ENCODE peak calls at places on chromosomes 1 and 21, in six cellular contexts. C is RWPE1, P is kidney, A is occipital lobe, E is activated gamma-delta T cell treated with Interleukin-2 at 50 U/mL for 16 hours, H is PC-9. G is an unnamed sample.

GRCh38 chr1:111399792-111400610 is 27.5 kb downstream of the OVGP1 start:
- DNase-seq in A (no peak), H (peak; percentile 46), C (peak; percentile 60), E (peak; percentile 41), P (no peak), G (peak; percentile 63)

GRCh38 chr1:160125761-160126160 is 10.2 kb downstream of the ATP1A2 start:
- DNase-seq in E (no peak), C (no peak), P (peak; percentile 2), H (no peak), A (no peak), G (no peak)

GRCh38 chr1:54710841-54711240 is 4.8 kb upstream of the TTC4 start:
- DNase-seq in P (no peak), A (no peak), C (no peak), E (no peak), H (no peak), G (no peak)

GRCh38 chr1:1440941-1441888 is 5.7 kb downstream of the VWA1 start:
- DNase-seq in A (no peak), P (peak; percentile 82), C (peak; percentile 67), H (no peak), E (peak; percentile 52), G (peak; percentile 58)

GRCh38 chr1:73160759-73161158 is 878.4 kb upstream of the NEGR1 start:
- DNase-seq in P (no peak), C (no peak), E (no peak), A (no peak), H (no peak), G (no peak)

GRCh38 chr1:67973061-67973460 is 77.4 kb downstream of the DIRAS3 start:
- DNase-seq in E (no peak), A (no peak), H (no peak), P (no peak), C (no peak), G (no peak)

GRCh38 chr21:44817914-44818635 is at the start of gene SUMO3:
- DNase-seq in H (no peak), P (peak; percentile 95), E (peak; percentile 81), A (peak; percentile 79), C (peak; percentile 87), G (peak; percentile 86)

GRCh38 chr21:32916522-32917099 is 109.1 kb upstream of the OLIG2 start:
- DNase-seq in H (no peak), P (no peak), E (no peak), A (no peak), C (no peak), G (no peak)

GRCh38 chr1:25831569-25832196 is 11.9 kb downstream of the MTFR1L start:
- DNase-seq in H (no peak), P (no peak), A (no peak), E (no peak), C (no peak), G (no peak)

GRCh38 chr1:206002160-206002559 is 1.0 kb downstream of the RAB7B start:
- DNase-seq in C (peak; percentile 90), E (no peak), A (no peak), P (no peak), H (no peak), G (no peak)

GRCh38 chr1:6909857-6910256 is 124.6 kb downstream of the CAMTA1 start:
- DNase-seq in H (no peak), P (no peak), C (no peak), E (no peak), A (no peak), G (no peak)

GRCh38 chr1:53278294-53278693 is 40.0 kb upstream of the MAGOH start:
- DNase-seq in A (no peak), E (peak; percentile 78), C (peak; percentile 70), H (no peak), P (peak; percentile 77), G (peak; percentile 78)

GRCh38 chr1:244075247-244075722 is 24.2 kb downstream of the ZBTB18 start:
- DNase-seq in P (no peak), A (no peak), H (no peak), E (no peak), C (no peak), G (no peak)

GRCh38 chr1:40692429-40692905 is 963 bp downstream of the NFYC start:
- DNase-seq in A (peak; percentile 68), P (no peak), C (no peak), E (no peak), H (no peak), G (no peak)

GRCh38 chr1:202282017-202282335 is 59.8 kb downstream of the UBE2T start:
- DNase-seq in A (no peak), E (no peak), P (no peak), C (no peak), H (no peak), G (no peak)

GRCh38 chr1:86823821-86824500 is 90.0 kb downstream of the SELENOF start:
- DNase-seq in E (no peak), P (no peak), A (no peak), C (no peak), H (peak; percentile 36), G (no peak)

GRCh38 chr21:39882186-39882882 is 15.1 kb downstream of the PCP4 start:
- DNase-seq in P (no peak), E (no peak), H (no peak), A (no peak), C (no peak), G (no peak)

GRCh38 chr1:31483012-31483946 is 70.3 kb downstream of the SERINC2 start:
- DNase-seq in P (no peak), C (peak; percentile 91), E (no peak), H (peak; percentile 94), A (no peak), G (no peak)

GRCh38 chr1:20449736-20450311 is 36.2 kb downstream of the CAMK2N1 start:
- DNase-seq in A (no peak), H (peak; percentile 39), E (no peak), P (no peak), C (no peak), G (no peak)